ENCODE peak calls at places on chromosome X, in five cellular contexts. One of them, this sample, is unnamed.

GRCh38 chrX:138711399-138712347 is at the start of gene FGF13:
- DNase-seq in fibroblast of mammary gland: peak
- DNase-seq in CD8-positive, alpha-beta memory T cell: no peak
- DNase-seq in adrenal gland: no peak
- DNase-seq in astrocyte of the spinal cord: peak
- DNase-seq in this sample: peak

GRCh38 chrX:4851534-4851933 is 1138.1 kb upstream of the PRKX start:
- DNase-seq in CD8-positive, alpha-beta memory T cell: no peak
- DNase-seq in fibroblast of mammary gland: no peak
- DNase-seq in astrocyte of the spinal cord: no peak
- DNase-seq in adrenal gland: no peak
- DNase-seq in this sample: no peak

GRCh38 chrX:69093960-69094935 is 71.0 kb downstream of the PJA1 start:
- DNase-seq in adrenal gland: peak
- DNase-seq in astrocyte of the spinal cord: peak
- DNase-seq in fibroblast of mammary gland: peak
- DNase-seq in CD8-positive, alpha-beta memory T cell: peak
- DNase-seq in this sample: peak

GRCh38 chrX:155026420-155026726 is 271 bp upstream of the FUNDC2 start:
- DNase-seq in CD8-positive, alpha-beta memory T cell: no peak
- DNase-seq in adrenal gland: no peak
- DNase-seq in fibroblast of mammary gland: no peak
- DNase-seq in astrocyte of the spinal cord: no peak
- DNase-seq in this sample: no peak

GRCh38 chrX:111869639-111870034 is 6.3 kb upstream of the TRPC5OS start:
- DNase-seq in CD8-positive, alpha-beta memory T cell: no peak
- DNase-seq in adrenal gland: peak
- DNase-seq in astrocyte of the spinal cord: peak
- DNase-seq in fibroblast of mammary gland: peak
- DNase-seq in this sample: peak

GRCh38 chrX:71253253-71254091 is 468 bp downstream of the ZMYM3 start:
- DNase-seq in adrenal gland: peak
- DNase-seq in CD8-positive, alpha-beta memory T cell: no peak
- DNase-seq in astrocyte of the spinal cord: peak
- DNase-seq in fibroblast of mammary gland: peak
- DNase-seq in this sample: peak

GRCh38 chrX:149539283-149540132 is 1.3 kb upstream of the EOLA1 start:
- DNase-seq in astrocyte of the spinal cord: peak
- DNase-seq in CD8-positive, alpha-beta memory T cell: peak
- DNase-seq in fibroblast of mammary gland: peak
- DNase-seq in adrenal gland: peak
- DNase-seq in this sample: peak

GRCh38 chrX:31293409-31293808 is 221.6 kb upstream of the FTHL17 start:
- DNase-seq in astrocyte of the spinal cord: no peak
- DNase-seq in adrenal gland: no peak
- DNase-seq in fibroblast of mammary gland: no peak
- DNase-seq in CD8-positive, alpha-beta memory T cell: no peak
- DNase-seq in this sample: no peak

GRCh38 chrX:74923942-74924448 is 1.3 kb downstream of the NEXMIF start:
- DNase-seq in fibroblast of mammary gland: no peak
- DNase-seq in CD8-positive, alpha-beta memory T cell: no peak
- DNase-seq in astrocyte of the spinal cord: no peak
- DNase-seq in adrenal gland: peak
- DNase-seq in this sample: no peak

GRCh38 chrX:86714441-86714840 is 566.2 kb downstream of the DACH2 start:
- DNase-seq in CD8-positive, alpha-beta memory T cell: no peak
- DNase-seq in fibroblast of mammary gland: no peak
- DNase-seq in adrenal gland: no peak
- DNase-seq in astrocyte of the spinal cord: no peak
- DNase-seq in this sample: no peak
- H3K4me3 ChIP-seq in CD8-positive, alpha-beta memory T cell: no peak
- H3K4me3 ChIP-seq in fibroblast of mammary gland: no peak
- H3K4me3 ChIP-seq in adrenal gland: no peak
- H3K4me3 ChIP-seq in astrocyte of the spinal cord: no peak
- H3K4me3 ChIP-seq in this sample: no peak

DNA sequence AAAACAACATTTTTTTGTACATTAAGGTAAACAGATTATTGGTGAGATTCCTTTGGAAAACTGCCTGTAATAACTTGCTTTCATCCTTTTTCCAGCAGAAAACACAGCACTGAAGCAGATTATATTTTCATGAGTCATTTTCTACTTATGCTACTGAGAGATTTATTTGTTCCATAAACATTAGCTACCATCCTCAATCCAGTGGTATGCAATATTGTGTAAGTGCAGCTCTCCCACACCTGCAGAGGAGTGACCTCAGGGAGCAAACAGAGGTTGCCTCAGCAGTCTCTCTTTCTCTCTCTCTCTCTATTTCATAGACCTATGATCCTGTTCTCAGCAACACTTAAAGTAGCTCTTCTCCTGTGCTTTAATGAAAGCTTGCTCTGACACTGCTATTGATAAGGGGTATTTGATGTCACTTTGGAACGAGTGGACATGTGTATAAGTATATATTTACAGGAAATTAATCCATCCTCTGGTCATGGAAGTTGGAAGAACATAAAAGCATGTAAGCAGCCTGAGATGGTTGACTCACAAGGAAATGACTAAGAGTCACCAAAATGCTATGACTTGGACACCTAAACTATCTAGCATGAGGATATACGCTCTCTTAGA is 163.7 kb upstream of the SPANXC start:
- DNase-seq in adrenal gland: no peak
- DNase-seq in CD8-positive, alpha-beta memory T cell: no peak
- DNase-seq in fibroblast of mammary gland: peak
- DNase-seq in astrocyte of the spinal cord: peak
- DNase-seq in this sample: no peak
- H3K4me3 ChIP-seq in adrenal gland: no peak
- H3K4me3 ChIP-seq in CD8-positive, alpha-beta memory T cell: no peak
- H3K4me3 ChIP-seq in fibroblast of mammary gland: no peak
- H3K4me3 ChIP-seq in astrocyte of the spinal cord: no peak
- H3K4me3 ChIP-seq in this sample: no peak

DNA sequence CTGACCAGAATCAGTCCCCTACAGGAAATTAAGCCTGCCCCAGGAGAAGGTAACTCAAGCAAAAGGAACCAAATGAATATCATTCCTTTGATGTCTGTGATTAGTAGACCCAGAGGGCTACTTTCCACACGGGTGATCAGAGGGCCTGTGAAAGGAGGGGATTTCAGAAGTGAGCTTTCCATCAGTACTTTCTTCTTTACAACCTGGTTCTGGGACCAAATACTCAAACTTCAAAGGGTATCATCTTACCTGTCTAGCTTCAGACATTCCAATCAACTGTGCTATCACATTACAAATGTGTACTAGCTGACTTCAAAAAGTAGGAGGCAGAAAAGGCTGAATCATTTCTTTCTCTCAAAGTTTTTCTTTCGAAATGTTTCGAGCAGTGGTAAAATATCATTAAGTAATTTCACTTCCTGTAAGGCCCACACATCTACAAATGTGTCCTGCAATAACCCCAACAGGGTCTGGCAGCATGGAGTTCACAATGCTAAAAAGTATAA is 23.9 kb downstream of the ACSL4 start:
- DNase-seq in astrocyte of the spinal cord: peak
- DNase-seq in adrenal gland: no peak
- DNase-seq in fibroblast of mammary gland: peak
- DNase-seq in CD8-positive, alpha-beta memory T cell: no peak
- DNase-seq in this sample: no peak
- H3K4me3 ChIP-seq in astrocyte of the spinal cord: no peak
- H3K4me3 ChIP-seq in adrenal gland: no peak
- H3K4me3 ChIP-seq in fibroblast of mammary gland: no peak
- H3K4me3 ChIP-seq in CD8-positive, alpha-beta memory T cell: no peak
- H3K4me3 ChIP-seq in this sample: no peak

GRCh38 chrX:32533848-32534247 is 677.5 kb downstream of the DMD start:
- DNase-seq in adrenal gland: no peak
- DNase-seq in CD8-positive, alpha-beta memory T cell: no peak
- DNase-seq in fibroblast of mammary gland: no peak
- DNase-seq in astrocyte of the spinal cord: no peak
- DNase-seq in this sample: no peak
- H3K4me3 ChIP-seq in adrenal gland: no peak
- H3K4me3 ChIP-seq in CD8-positive, alpha-beta memory T cell: no peak
- H3K4me3 ChIP-seq in fibroblast of mammary gland: no peak
- H3K4me3 ChIP-seq in astrocyte of the spinal cord: no peak
- H3K4me3 ChIP-seq in this sample: no peak

DNA sequence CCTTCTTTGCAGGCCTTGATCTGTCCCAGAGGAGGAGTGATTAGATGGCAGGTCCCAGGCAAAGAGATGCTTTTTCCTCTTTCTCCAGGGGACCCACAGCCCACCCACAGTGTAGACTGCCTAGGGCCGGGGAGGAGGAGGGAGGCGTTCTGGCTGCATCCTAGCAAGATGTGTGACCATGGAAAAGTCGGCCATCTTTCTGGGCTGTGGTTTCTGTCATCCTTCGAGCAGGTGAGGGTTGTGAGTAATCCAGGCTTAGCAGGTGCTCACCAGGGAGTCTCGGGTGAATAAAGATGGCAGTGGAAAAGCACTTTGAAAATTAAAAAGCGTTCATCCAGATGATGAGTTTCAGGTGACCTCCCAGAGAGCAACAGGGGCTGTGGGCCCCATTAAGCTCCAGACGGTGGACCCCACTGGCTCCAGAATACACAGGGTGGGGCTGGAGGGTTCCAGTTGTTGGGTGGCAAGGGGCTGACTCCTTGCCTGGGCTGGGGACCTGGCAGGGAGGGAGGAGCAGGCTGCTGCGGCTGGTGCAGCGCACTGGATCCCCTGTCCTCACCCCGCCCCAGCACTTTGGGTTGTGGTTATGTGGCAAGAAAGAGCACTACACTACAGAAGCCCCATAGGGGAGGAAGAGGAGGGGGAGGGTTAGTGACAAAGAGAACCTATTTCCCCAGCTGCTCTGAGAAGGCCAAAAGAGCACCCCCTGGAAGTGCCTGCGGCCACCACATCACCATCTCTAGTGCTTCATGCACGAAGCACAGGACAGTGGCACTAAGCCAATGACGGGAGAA is 23.7 kb downstream of the ELF4 start:
- DNase-seq in fibroblast of mammary gland: no peak
- DNase-seq in CD8-positive, alpha-beta memory T cell: peak
- DNase-seq in astrocyte of the spinal cord: no peak
- DNase-seq in adrenal gland: no peak
- DNase-seq in this sample: peak
- H3K4me3 ChIP-seq in fibroblast of mammary gland: no peak
- H3K4me3 ChIP-seq in CD8-positive, alpha-beta memory T cell: peak
- H3K4me3 ChIP-seq in astrocyte of the spinal cord: no peak
- H3K4me3 ChIP-seq in adrenal gland: no peak
- H3K4me3 ChIP-seq in this sample: no peak

GRCh38 chrX:13009256-13009655 is 34.3 kb downstream of the TMSB4X start:
- DNase-seq in adrenal gland: peak
- DNase-seq in astrocyte of the spinal cord: no peak
- DNase-seq in CD8-positive, alpha-beta memory T cell: no peak
- DNase-seq in fibroblast of mammary gland: no peak
- DNase-seq in this sample: peak

GRCh38 chrX:13008851-13009250 is 33.9 kb downstream of the TMSB4X start:
- DNase-seq in fibroblast of mammary gland: no peak
- DNase-seq in astrocyte of the spinal cord: no peak
- DNase-seq in CD8-positive, alpha-beta memory T cell: no peak
- DNase-seq in adrenal gland: no peak
- DNase-seq in this sample: no peak

GRCh38 chrX:13008189-13008533 is 33.3 kb downstream of the TMSB4X start:
- DNase-seq in astrocyte of the spinal cord: no peak
- DNase-seq in CD8-positive, alpha-beta memory T cell: no peak
- DNase-seq in fibroblast of mammary gland: no peak
- DNase-seq in adrenal gland: no peak
- DNase-seq in this sample: no peak

GRCh38 chrX:13005671-13006473 is 31.0 kb downstream of the TMSB4X start:
- DNase-seq in fibroblast of mammary gland: peak
- DNase-seq in astrocyte of the spinal cord: peak
- DNase-seq in adrenal gland: no peak
- DNase-seq in CD8-positive, alpha-beta memory T cell: no peak
- DNase-seq in this sample: no peak

GRCh38 chrX:13007519-13008188 is 32.7 kb downstream of the TMSB4X start:
- DNase-seq in CD8-positive, alpha-beta memory T cell: no peak
- DNase-seq in fibroblast of mammary gland: peak
- DNase-seq in adrenal gland: no peak
- DNase-seq in astrocyte of the spinal cord: peak
- DNase-seq in this sample: no peak
- H3K4me3 ChIP-seq in CD8-positive, alpha-beta memory T cell: no peak
- H3K4me3 ChIP-seq in fibroblast of mammary gland: no peak
- H3K4me3 ChIP-seq in adrenal gland: no peak
- H3K4me3 ChIP-seq in astrocyte of the spinal cord: no peak
- H3K4me3 ChIP-seq in this sample: no peak

DNA sequence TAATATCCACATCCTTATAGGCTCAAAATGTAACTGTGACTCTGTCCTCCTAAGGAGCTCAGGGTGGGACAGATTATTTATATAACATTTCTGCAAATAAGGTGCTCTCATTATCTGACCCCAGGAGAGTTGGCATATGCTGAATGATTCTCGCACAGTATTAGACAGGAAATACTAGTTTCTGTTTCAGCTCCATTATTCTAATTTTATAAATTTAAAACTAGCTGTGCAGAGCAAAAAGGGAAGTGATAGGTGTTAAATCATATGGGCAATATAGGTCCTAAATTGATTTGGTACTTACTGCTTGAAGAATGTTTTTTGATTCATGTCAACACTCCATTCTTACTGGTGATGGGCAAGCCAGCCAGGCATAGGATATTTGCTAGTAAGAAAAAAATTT is 141.5 kb downstream of the GLRA2 start:
- DNase-seq in fibroblast of mammary gland: no peak
- DNase-seq in astrocyte of the spinal cord: no peak
- DNase-seq in adrenal gland: no peak
- DNase-seq in CD8-positive, alpha-beta memory T cell: no peak
- DNase-seq in this sample: no peak
- H3K4me3 ChIP-seq in fibroblast of mammary gland: no peak
- H3K4me3 ChIP-seq in astrocyte of the spinal cord: no peak
- H3K4me3 ChIP-seq in adrenal gland: no peak
- H3K4me3 ChIP-seq in CD8-positive, alpha-beta memory T cell: no peak
- H3K4me3 ChIP-seq in this sample: no peak

GRCh38 chrX:2710041-2710471 is 19.0 kb downstream of the CD99 start:
- DNase-seq in CD8-positive, alpha-beta memory T cell: peak
- DNase-seq in fibroblast of mammary gland: peak
- DNase-seq in adrenal gland: no peak
- DNase-seq in astrocyte of the spinal cord: peak
- DNase-seq in this sample: no peak
- H3K4me3 ChIP-seq in CD8-positive, alpha-beta memory T cell: peak
- H3K4me3 ChIP-seq in fibroblast of mammary gland: peak
- H3K4me3 ChIP-seq in adrenal gland: peak
- H3K4me3 ChIP-seq in astrocyte of the spinal cord: peak
- H3K4me3 ChIP-seq in this sample: no peak

DNA sequence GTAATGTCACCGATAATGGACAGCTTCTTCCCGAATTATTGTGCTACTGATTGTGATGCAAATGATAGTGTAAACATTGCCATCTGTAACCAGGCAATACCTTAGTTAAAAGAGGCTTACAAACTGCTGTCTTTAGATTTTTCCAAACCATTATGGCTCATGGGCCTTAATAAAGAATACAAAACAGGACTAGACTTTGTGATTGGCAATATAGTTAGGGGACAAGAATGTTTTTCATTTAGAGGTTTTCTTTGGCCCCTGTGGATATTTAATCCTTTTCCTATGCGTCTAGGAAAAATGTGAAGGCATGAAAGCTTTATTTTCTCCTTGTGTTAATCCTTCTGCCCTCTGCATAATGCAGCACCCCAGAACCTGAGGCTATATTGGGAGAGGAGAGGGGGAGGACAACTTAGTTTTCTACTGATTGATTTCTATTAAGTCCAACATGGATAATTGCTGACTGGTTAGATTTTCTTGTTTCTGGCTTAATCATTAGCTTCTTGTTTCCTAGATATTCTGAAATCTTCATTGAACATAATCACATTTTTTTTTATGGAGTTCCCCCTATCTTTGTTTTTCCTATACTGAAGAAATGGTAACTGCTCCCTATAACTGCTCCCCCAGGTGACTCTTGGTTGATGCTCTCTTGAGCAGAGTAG is 1.9 kb downstream of the PRPS1 start:
- DNase-seq in fibroblast of mammary gland: no peak
- DNase-seq in astrocyte of the spinal cord: no peak
- DNase-seq in adrenal gland: no peak
- DNase-seq in CD8-positive, alpha-beta memory T cell: no peak
- DNase-seq in this sample: no peak
- H3K4me3 ChIP-seq in fibroblast of mammary gland: peak
- H3K4me3 ChIP-seq in astrocyte of the spinal cord: peak
- H3K4me3 ChIP-seq in adrenal gland: peak
- H3K4me3 ChIP-seq in CD8-positive, alpha-beta memory T cell: peak
- H3K4me3 ChIP-seq in this sample: peak

This sample was measured in SJCRH30.